ENCODE peak calls at places on chromosomes 3 and 15, in ten cellular contexts. G is IMR-90, E is activated T-cell treated with anti-CD3 and anti-CD28 coated beads for 4 hours, X is T-helper 2 cell, F is mammary epithelial cell, O is dorsolateral prefrontal cortex, V is neuronal stem cell, K is GM06990, Z is adrenal gland, U is HS-27A. Y is an unnamed sample.

GRCh38 chr3:187777331-187778046 is 32.2 kb upstream of the BCL6 start:
- DNase-seq in G (peak; percentile 27), E (no peak), X (peak; percentile 61), F (peak; percentile 75), O (no peak), V (no peak), K (peak; percentile 61), Z (no peak), U (no peak), Y (peak; percentile 62)

GRCh38 chr3:146233487-146233886 is 17.4 kb downstream of the PLSCR4 start:
- DNase-seq in G (no peak), E (no peak), X (no peak), F (no peak), O (no peak), V (no peak), K (no peak), Z (no peak), U (no peak), Y (no peak)

GRCh38 chr3:58175098-58175428 is 35.7 kb downstream of the DNASE1L3 start:
- DNase-seq in G (no peak), E (no peak), X (no peak), F (no peak), O (no peak), V (no peak), K (no peak), Z (no peak), U (no peak), Y (no peak)

GRCh38 chr15:75713338-75713895 is 769 bp upstream of the CSPG4 start:
- DNase-seq in G (peak; percentile 49), E (no peak), X (no peak), F (no peak), O (no peak), V (no peak), K (no peak), Z (no peak), U (no peak), Y (no peak)

GRCh38 chr3:114464548-114464947 is 170.7 kb downstream of the TIGIT start:
- DNase-seq in G (no peak), E (no peak), X (no peak), F (no peak), O (no peak), V (peak; percentile 23), K (peak; percentile 24), Z (no peak), U (no peak), Y (no peak)

GRCh38 chr15:37045859-37046318 is 54.5 kb downstream of the MEIS2 start:
- DNase-seq in G (no peak), E (no peak), X (no peak), F (no peak), O (peak; percentile 29), V (peak; percentile 83), K (no peak), Z (no peak), U (no peak), Y (no peak)

GRCh38 chr15:66153549-66154415 is 99.8 kb downstream of the MEGF11 start:
- DNase-seq in G (no peak), E (no peak), X (no peak), F (no peak), O (no peak), V (no peak), K (peak; percentile 62), Z (no peak), U (no peak), Y (no peak)

GRCh38 chr15:31344824-31345605 is 18.4 kb downstream of the KLF13 start:
- DNase-seq in G (no peak), E (no peak), X (no peak), F (no peak), O (peak; percentile 68), V (no peak), K (peak; percentile 67), Z (no peak), U (no peak), Y (no peak)

GRCh38 chr15:48370460-48370859 is 39.2 kb downstream of the DUT start:
- DNase-seq in G (peak; percentile 89), E (no peak), X (no peak), F (peak; percentile 79), O (no peak), V (no peak), K (no peak), Z (no peak), U (no peak), Y (peak; percentile 26)

Y was measured in epithelial cell of prostate.